ENCODE peak calls at places on chromosomes 12 and 14, in five cellular contexts. A, Z, S, B and L are unnamed samples.

GRCh38 chr12:124371970-124372555 is 77.2 kb downstream of the RFLNA start:
- DNase-seq in Z (no peak), B (no peak), S (no peak), A (no peak), L (no peak)

GRCh38 chr12:68971404-68971803 is 38.4 kb upstream of the CPM start:
- DNase-seq in S (no peak), A (peak; percentile 10), Z (peak; percentile 26), B (no peak), L (no peak)

GRCh38 chr12:570949-571794 is 92.1 kb downstream of the NINJ2 start:
- DNase-seq in S (no peak), A (peak; percentile 97), B (peak; percentile 83), Z (no peak), L (no peak)

GRCh38 chr12:203462-204260 is 10.3 kb downstream of the SLC6A12 start:
- DNase-seq in Z (no peak), A (peak; percentile 53), B (no peak), S (no peak), L (no peak)

GRCh38 chr12:93846936-93847516 is 169.9 kb downstream of the CRADD start:
- DNase-seq in Z (no peak), B (no peak), A (no peak), S (no peak), L (no peak)

GRCh38 chr12:58938440-58938839 is 18.1 kb upstream of the LRIG3 start:
- DNase-seq in S (no peak), A (no peak), Z (no peak), B (no peak), L (no peak)

GRCh38 chr12:53288322-53288721 is 7.0 kb upstream of the PFDN5 start:
- DNase-seq in B (no peak), S (no peak), Z (no peak), A (no peak), L (no peak)

GRCh38 chr14:21987937-21988336 is 314.3 kb upstream of the OR4E1 start:
- DNase-seq in Z (no peak), A (peak; percentile 36), S (no peak), B (no peak), L (no peak)

GRCh38 chr14:86462193-86462592 is 932.2 kb downstream of the FLRT2 start:
- DNase-seq in B (no peak), S (no peak), Z (no peak), A (no peak), L (no peak)

GRCh38 chr12:8637666-8638065 is 25.0 kb downstream of the MFAP5 start:
- DNase-seq in A (no peak), S (no peak), B (no peak), Z (no peak), L (no peak)

GRCh38 chr12:5650804-5651461 is 219.0 kb downstream of the NTF3 start:
- DNase-seq in Z (no peak), A (no peak), B (no peak), S (no peak), L (no peak)

GRCh38 chr12:76608070-76608469 is 48.5 kb upstream of the OSBPL8 start:
- DNase-seq in B (no peak), Z (no peak), S (no peak), A (no peak), L (no peak)

GRCh38 chr14:35438910-35439713 is 34.6 kb upstream of the NFKBIA start:
- DNase-seq in Z (no peak), A (no peak), B (no peak), S (no peak), L (no peak)

GRCh38 chr14:67461341-67461985 is 27.1 kb downstream of the TMEM229B start:
- DNase-seq in A (no peak), B (no peak), Z (no peak), S (no peak), L (no peak)

GRCh38 chr14:97074860-97075259 is 277.7 kb downstream of the VRK1 start:
- DNase-seq in Z (no peak), B (no peak), A (no peak), S (no peak), L (no peak)

GRCh38 chr12:93773122-93773871 is 96.1 kb downstream of the CRADD start:
- DNase-seq in Z (no peak), S (peak; percentile 11), A (no peak), B (no peak), L (peak; percentile 23)

GRCh38 chr12:17015501-17015900 is 409.5 kb upstream of the LMO3 start:
- DNase-seq in B (no peak), Z (no peak), A (no peak), S (no peak), L (no peak)

GRCh38 chr12:52243264-52243773 is 10.3 kb downstream of the KRT7 start:
- DNase-seq in Z (no peak), S (no peak), B (no peak), A (no peak), L (no peak)

GRCh38 chr14:22564463-22564862 is 24.6 kb downstream of the DAD1 start:
- DNase-seq in B (no peak), S (no peak), Z (no peak), A (no peak), L (no peak)

GRCh38 chr14:28381656-28382055 is 384.9 kb upstream of the FOXG1 start:
- DNase-seq in Z (no peak), S (no peak), A (no peak), B (no peak), L (no peak)

GRCh38 chr12:110107369-110108281 is 16.5 kb upstream of the IFT81 start:
- DNase-seq in B (peak; percentile 77), A (peak; percentile 75), Z (no peak), S (no peak), L (no peak)

GRCh38 chr12:49208661-49209060 is 19.8 kb upstream of the TUBA1A start:
- DNase-seq in S (no peak), Z (no peak), A (no peak), B (no peak), L (no peak)

GRCh38 chr14:101361044-101361443 is 200.3 kb upstream of the DIO3 start:
- DNase-seq in S (no peak), Z (no peak), A (no peak), B (peak; percentile 73), L (no peak)

GRCh38 chr12:96811083-96811482 is 96.0 kb upstream of the NEDD1 start:
- DNase-seq in A (peak; percentile 28), B (no peak), S (no peak), Z (peak; percentile 33), L (no peak)

GRCh38 chr12:67592228-67593011 is 56.1 kb upstream of the DYRK2 start:
- DNase-seq in A (no peak), B (peak; percentile 14), Z (no peak), S (peak; percentile 36), L (no peak)

GRCh38 chr12:79487386-79488110 is 203.2 kb downstream of the PAWR start:
- DNase-seq in B (no peak), A (no peak), Z (no peak), S (no peak), L (no peak)

GRCh38 chr14:91339076-91339475 is 78.5 kb downstream of the CCDC88C start:
- DNase-seq in S (no peak), Z (no peak), A (no peak), B (no peak), L (no peak)

GRCh38 chr12:97556201-97556824 is 93.7 kb downstream of the RMST start:
- DNase-seq in B (no peak), S (no peak), A (no peak), Z (no peak), L (no peak)

DNA sequence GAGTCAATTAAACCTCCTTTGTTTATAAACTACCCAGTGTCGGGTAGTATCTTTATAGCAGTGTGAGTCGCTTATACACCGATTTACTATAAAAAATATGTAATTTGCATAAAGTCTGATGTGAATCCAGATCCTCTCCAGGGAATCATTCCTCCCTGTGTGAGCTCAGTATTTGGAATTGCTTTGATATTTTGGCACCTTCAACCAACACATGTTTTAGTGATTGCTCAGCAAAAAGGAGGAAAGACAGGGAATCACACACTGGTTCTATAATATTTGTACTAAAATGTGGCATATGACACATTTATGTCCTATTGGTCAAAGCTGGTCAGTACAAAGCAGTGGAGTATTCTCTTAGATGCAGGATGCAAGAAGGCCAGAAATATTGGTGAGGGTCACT is 703.9 kb upstream of the ATXN7L3B start:
- DNase-seq in S (no peak), Z (no peak), A (no peak), B (no peak), L (no peak)
- H3K9me3 ChIP-seq in S (no peaks in the 10 kb centered on the region), Z (no peaks in the 10 kb centered on the region), A (no peaks in the 10 kb centered on the region), B (no peaks in the 10 kb centered on the region), L (no peaks in the 10 kb centered on the region)

DNA sequence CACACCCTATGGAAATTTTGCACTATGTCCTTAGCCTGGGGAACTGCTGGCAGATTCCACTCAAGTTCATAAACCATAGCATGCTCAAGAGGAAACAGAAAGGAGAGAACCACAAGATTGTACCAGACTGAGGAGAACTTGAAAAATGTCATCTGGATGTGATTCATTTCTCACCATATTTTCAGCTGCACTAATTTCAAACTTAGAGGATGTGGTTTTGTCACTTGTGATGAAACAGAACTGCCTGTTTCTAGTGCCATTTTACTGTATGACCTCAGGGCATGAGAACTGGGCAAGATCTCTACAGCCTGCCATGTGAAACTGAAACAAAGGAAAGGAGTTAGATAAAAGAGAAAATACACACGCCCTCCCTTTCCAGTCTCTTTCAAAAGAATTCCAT is 1493.1 kb upstream of the FLRT2 start:
- DNase-seq in A (no peak), B (no peak), S (no peak), Z (no peak), L (no peak)
- H3K9me3 ChIP-seq in A (no peaks in the 10 kb centered on the region), B (no peaks in the 10 kb centered on the region), S (no peaks in the 10 kb centered on the region), Z (no peaks in the 10 kb centered on the region), L (no peaks in the 10 kb centered on the region)

DNA sequence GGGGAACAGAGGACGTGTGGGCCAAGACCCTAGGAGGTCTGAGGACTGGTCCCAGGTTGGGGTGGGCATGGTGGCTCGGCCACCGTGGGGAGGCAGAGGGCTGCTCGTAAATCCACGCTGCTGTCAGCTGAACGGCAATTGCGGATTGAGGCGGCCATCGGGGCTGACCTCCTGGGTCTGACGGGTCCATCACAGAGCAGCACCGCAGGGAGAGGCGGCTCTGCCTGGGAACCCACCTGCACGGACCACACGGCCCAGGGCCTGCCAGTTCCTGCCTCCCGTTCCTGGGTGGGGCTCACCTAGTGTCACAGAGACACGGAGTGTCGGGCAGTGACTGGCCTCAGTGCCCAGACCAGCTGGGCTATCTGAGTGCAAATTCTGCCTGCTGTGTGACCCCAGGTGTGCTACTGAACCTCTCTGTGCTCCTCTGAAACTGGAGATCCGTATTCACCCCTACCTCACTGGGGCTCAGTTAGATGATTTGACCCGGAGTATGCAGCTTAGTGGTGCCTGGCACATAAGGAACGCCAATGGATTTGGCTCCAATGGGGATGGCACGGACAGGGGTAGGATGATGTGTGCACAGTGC is 53.1 kb downstream of the KIF26A start:
- DNase-seq in B (no peak), Z (no peak), A (no peak), S (no peak), L (no peak)
- H3K9me3 ChIP-seq in B (no peaks in the 10 kb centered on the region), Z (no peaks in the 10 kb centered on the region), A (no peaks in the 10 kb centered on the region), S (no peaks in the 10 kb centered on the region), L (no peaks in the 10 kb centered on the region)

DNA sequence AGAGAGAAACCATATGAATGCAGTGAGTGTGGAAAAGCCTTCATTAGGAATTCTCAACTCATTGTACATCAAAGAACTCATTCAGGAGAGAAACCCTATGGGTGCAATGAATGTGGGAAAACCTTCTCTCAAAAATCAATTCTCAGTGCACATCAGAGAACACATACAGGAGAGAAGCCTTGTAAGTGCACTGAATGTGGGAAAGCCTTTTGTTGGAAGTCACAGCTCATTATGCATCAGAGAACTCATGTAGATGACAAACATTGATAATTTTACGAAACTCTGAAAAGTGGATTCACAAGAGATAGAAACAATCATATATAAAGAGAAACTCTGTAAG is 22.9 kb downstream of the ZNF268 start:
- DNase-seq in S (no peak), A (no peak), B (no peak), Z (no peak), L (no peak)
- H3K9me3 ChIP-seq in S (peaks cover 82% of the 10 kb centered on the region), A (peaks cover 87% of the 10 kb centered on the region), B (peaks cover 11% of the 10 kb centered on the region), Z (peaks cover 47% of the 10 kb centered on the region), L (peaks cover 66% of the 10 kb centered on the region)

GRCh38 chr12:87142346-87142745 is 886.2 kb upstream of the MGAT4C start:
- DNase-seq in S (no peak), B (no peak), Z (no peak), A (no peak), L (no peak)
- H3K9me3 ChIP-seq in S (no peaks in the 10 kb centered on the region), B (no peaks in the 10 kb centered on the region), Z (no peaks in the 10 kb centered on the region), A (peaks cover 8% of the 10 kb centered on the region), L (no peaks in the 10 kb centered on the region)